ENCODE peak calls at places on chromosomes 2 and 18, in five cellular contexts. E, N, R, P and L are unnamed samples.

GRCh38 chr2:229726643-229727042 is 12.3 kb upstream of the DNER start:
- DNase-seq in E (no peak), N (no peak), R (no peak), P (no peak), L (no peak)

GRCh38 chr2:217653240-217653639 is 349.6 kb downstream of the TNS1 start:
- DNase-seq in E (peak; percentile 58), N (peak; percentile 77), R (peak; percentile 50), P (peak; percentile 62), L (peak; percentile 50)

GRCh38 chr2:7272180-7272579 is 355.0 kb downstream of the RNF144A start:
- DNase-seq in E (no peak), N (no peak), R (no peak), P (no peak), L (no peak)

GRCh38 chr2:146818122-146818521 is 1026.7 kb upstream of the ACVR2A start:
- DNase-seq in E (no peak), N (no peak), R (no peak), P (no peak), L (no peak)

GRCh38 chr18:59453468-59453961 is 94.5 kb upstream of the LMAN1 start:
- DNase-seq in E (no peak), N (no peak), R (no peak), P (no peak), L (no peak)

GRCh38 chr2:9617296-9617695 is 13.5 kb downstream of the YWHAQ start:
- DNase-seq in E (no peak), N (no peak), R (no peak), P (no peak), L (no peak)

GRCh38 chr2:239858179-239858578 is 167.0 kb downstream of the NDUFA10 start:
- DNase-seq in E (no peak), N (no peak), R (no peak), P (peak; percentile 3), L (no peak)

GRCh38 chr2:23905155-23905554 is 21.8 kb downstream of the ATAD2B start:
- DNase-seq in E (no peak), N (no peak), R (peak; percentile 31), P (no peak), L (no peak)

GRCh38 chr18:830315-830901 is 18.4 kb upstream of the YES1 start:
- DNase-seq in E (no peak), N (peak; percentile 35), R (peak; percentile 69), P (peak; percentile 33), L (no peak)

GRCh38 chr2:175976758-175977157 is 25.3 kb downstream of the LNPK start:
- DNase-seq in E (no peak), N (no peak), R (no peak), P (no peak), L (no peak)

GRCh38 chr2:74249406-74250122 is 51.1 kb downstream of the MTHFD2 start:
- DNase-seq in E (no peak), N (no peak), R (no peak), P (no peak), L (no peak)

GRCh38 chr2:42812899-42813479 is 20.6 kb upstream of the HAAO start:
- DNase-seq in E (peak; percentile 55), N (peak; percentile 43), R (peak; percentile 42), P (peak; percentile 70), L (no peak)

GRCh38 chr2:75310915-75311314 is 111.6 kb upstream of the TACR1 start:
- DNase-seq in E (no peak), N (no peak), R (no peak), P (no peak), L (no peak)

GRCh38 chr18:37334494-37335125 is 231.0 kb downstream of the CELF4 start:
- DNase-seq in E (no peak), N (no peak), R (no peak), P (no peak), L (no peak)

GRCh38 chr18:23077493-23078256 is 57.6 kb upstream of the CABLES1 start:
- DNase-seq in E (peak; percentile 18), N (no peak), R (peak; percentile 28), P (no peak), L (peak; percentile 9)

DNA sequence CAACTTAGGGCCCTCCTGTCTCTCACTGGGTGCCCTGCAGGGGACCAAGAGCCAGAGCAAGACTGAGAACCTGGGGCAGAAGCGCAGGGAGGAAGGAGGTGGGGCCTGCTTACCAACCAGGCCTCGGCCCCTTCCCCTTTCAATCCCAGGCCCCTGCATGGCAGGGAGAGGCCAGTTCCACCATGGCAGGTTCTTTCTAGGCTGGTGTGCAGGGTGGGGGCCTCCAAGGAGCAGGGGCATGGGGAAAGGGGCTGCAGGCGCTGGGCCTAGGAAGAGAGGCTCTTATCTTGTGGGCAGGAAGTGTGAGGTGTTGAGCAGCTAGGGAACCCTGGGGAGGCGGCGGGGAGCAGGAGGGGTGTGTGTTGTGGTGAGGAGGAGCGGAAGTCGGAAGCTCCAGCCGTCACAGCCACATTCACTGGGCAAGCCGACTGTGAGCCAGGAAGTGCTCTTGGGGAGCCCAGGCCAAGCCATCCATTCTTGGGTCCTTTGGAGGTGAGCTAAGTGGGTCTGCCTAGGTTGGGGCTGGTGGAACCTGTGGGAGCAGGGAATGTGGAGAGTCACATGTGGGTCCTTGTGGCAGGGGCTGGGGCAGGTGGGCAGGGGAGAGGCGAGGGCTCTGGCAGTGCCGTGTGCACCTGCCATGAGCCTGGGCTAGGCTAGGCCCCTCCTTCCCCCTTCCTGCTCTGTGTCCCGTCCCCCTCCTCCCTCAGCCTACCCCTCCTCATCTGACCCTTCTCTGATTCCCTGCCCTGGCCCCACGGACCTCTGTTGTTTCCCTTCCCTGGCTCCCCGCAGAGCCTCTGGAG is at the start of gene PSD4:
- DNase-seq in E (no peak), N (peak; percentile 44), R (peak; percentile 99), P (no peak), L (no peak)
- TF ChIP-seq POLR2A in E (no peak), N (no peak), R (peak; percentile 85), P (no peak), L (no peak)

GRCh38 chr18:56638232-56639093 is at the start of gene TXNL1:
- DNase-seq in E (peak; percentile 77), N (peak; percentile 99), R (peak; percentile 97), P (peak; percentile 96), L (peak; percentile 99)
- TF ChIP-seq POLR2A in E (peak; percentile 51), N (peak; percentile 22), R (peak; percentile 76), P (peak; percentile 78), L (peak; percentile 79)

GRCh38 chr2:171999604-172000469 is at the start of gene METAP1D:
- DNase-seq in E (peak; percentile 81), N (peak; percentile 55), R (peak; percentile 97), P (peak; percentile 54), L (peak; percentile 83)
- TF ChIP-seq POLR2A in E (peak; percentile 94), N (no peak), R (peak; percentile 75), P (peak; percentile 49), L (peak; percentile 35)

GRCh38 chr18:31101148-31102019 is 837 bp downstream of the DSC2 start:
- DNase-seq in E (peak; percentile 10), N (peak; percentile 51), R (peak; percentile 76), P (peak; percentile 51), L (peak; percentile 53)
- TF ChIP-seq POLR2A in E (no peak), N (no peak), R (no peak), P (peak; percentile 11), L (peak; percentile 44)

DNA sequence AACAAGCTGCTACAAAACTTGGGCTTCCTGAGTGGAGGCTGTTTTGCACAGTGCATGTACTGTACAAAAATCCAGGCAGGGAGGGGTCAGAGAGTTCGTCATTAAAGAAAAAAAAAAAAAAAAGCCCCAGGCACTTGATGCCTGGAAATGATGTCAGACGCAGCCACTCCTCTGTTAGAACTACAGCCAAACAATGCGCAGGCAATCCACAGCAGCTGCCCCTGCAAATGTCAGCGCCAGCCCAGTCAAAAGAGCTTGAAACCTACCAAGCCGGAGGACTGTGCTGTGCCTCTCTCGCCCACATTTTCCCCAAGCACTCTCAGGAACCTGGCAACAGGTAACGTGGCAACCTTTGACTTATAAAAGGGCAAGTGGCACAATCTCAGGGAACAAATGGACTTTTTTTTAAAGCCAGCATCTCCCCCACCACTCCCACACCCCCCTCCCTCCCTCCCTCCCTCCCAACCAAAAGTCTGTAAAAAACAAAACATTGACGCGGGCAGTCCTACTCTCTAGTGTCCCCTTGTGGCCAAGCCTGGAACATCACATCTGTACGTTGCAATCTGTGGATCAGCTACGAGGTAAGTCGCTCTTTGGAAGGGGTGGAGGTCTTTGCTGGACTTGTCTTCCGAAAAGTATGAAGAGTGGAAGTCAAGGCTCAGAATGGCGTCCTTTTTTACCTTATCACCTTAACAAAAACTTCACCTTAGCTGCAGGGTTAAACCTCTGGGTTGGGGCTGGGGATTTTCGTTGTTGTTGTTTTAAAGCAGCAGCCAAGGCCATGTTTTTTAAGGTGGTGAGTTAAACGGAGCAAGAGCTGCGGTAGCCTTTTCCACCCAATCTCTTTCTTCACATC is 144.2 kb downstream of the TGIF1 start:
- DNase-seq in E (peak; percentile 81), N (peak; percentile 93), R (peak; percentile 86), P (peak; percentile 98), L (peak; percentile 90)
- TF ChIP-seq POLR2A in E (peak; percentile 12), N (peak; percentile 3), R (no peak), P (peak; percentile 48), L (peak; percentile 24)

DNA sequence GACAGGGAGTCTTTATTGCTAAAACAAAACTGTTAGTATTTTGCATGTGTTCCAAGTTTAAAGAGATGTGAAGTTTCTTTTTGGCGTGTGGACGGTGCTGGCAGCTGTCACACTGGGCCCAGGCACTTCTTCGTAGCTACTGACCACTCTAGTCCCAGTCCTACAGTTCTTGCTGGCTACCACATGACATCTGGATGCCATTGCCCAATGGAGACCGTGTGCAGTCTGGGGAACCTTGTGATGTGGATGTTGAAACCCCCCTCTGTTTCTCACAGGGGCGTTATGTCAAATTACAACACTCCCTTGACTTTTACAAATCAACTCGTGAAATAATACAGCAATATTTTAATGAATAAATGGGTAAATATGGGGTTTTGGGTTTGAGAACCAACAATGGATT is 1.1 kb downstream of the GPD2 start:
- DNase-seq in E (no peak), N (peak; percentile 73), R (peak; percentile 52), P (peak; percentile 65), L (no peak)
- TF ChIP-seq POLR2A in E (no peak), N (no peak), R (no peak), P (peak; percentile 39), L (peak; percentile 24)